ENCODE peak calls at places on chromosomes 11 and 22, in seven cellular contexts. X is SK-N-SH, F is upper lobe of right lung, Z is GM12865, I is A549, V is gastrocnemius medialis, A is lower lobe of right lung. K is an unnamed sample.

GRCh38 chr11:130159657-130160459 is at the start of gene ST14:
- DNase-seq in X (peak), F (peak), Z (no peak), I (no peak), V (no peak), A (peak), K (no peak)

GRCh38 chr22:48692734-48693376 is 1134.8 kb downstream of the BRD1 start:
- DNase-seq in X (no peak), F (no peak), Z (no peak), I (no peak), V (no peak), A (peak), K (no peak)

GRCh38 chr11:112216591-112217105 is 9.6 kb upstream of the PTS start:
- DNase-seq in X (no peak), F (no peak), Z (no peak), I (no peak), V (no peak), A (no peak), K (no peak)

GRCh38 chr11:125374398-125374797 is 121.7 kb downstream of the FEZ1 start:
- DNase-seq in X (no peak), F (no peak), Z (no peak), I (no peak), V (peak), A (no peak), K (no peak)

GRCh38 chr11:92979176-92979575 is 9.7 kb downstream of the MTNR1B start:
- DNase-seq in X (peak), F (no peak), Z (no peak), I (no peak), V (no peak), A (no peak), K (no peak)

GRCh38 chr11:7965386-7965785 is at the start of gene NLRP10:
- DNase-seq in X (no peak), F (no peak), Z (no peak), I (no peak), V (no peak), A (no peak), K (no peak)

GRCh38 chr11:129375731-129376657 is at the start of gene BARX2:
- DNase-seq in X (peak), F (peak), Z (no peak), I (no peak), V (no peak), A (peak), K (no peak)

GRCh38 chr11:92685049-92685448 is 284.4 kb upstream of the MTNR1B start:
- DNase-seq in X (peak), F (no peak), Z (no peak), I (no peak), V (no peak), A (no peak), K (no peak)

GRCh38 chr11:121927359-121927758 is 188.7 kb downstream of the BLID start:
- DNase-seq in X (no peak), F (no peak), Z (no peak), I (no peak), V (no peak), A (no peak), K (no peak)

GRCh38 chr11:43632171-43632570 is 48.4 kb upstream of the HSD17B12 start:
- DNase-seq in X (no peak), F (no peak), Z (no peak), I (no peak), V (no peak), A (no peak), K (no peak)

GRCh38 chr11:26551186-26551801 is 20.8 kb downstream of the MUC15 start:
- DNase-seq in X (no peak), F (no peak), Z (no peak), I (no peak), V (no peak), A (no peak), K (no peak)

GRCh38 chr11:111530091-111530490 is 10.4 kb upstream of the LAYN start:
- DNase-seq in X (no peak), F (no peak), Z (no peak), I (no peak), V (no peak), A (no peak), K (no peak)

GRCh38 chr11:43950323-43950855 is 8.0 kb downstream of the C11orf96 start:
- DNase-seq in X (no peak), F (no peak), Z (no peak), I (no peak), V (no peak), A (no peak), K (no peak)

GRCh38 chr22:32106930-32107329 is 52.2 kb downstream of the C22orf42 start:
- DNase-seq in X (no peak), F (no peak), Z (peak), I (no peak), V (no peak), A (no peak), K (no peak)

DNA sequence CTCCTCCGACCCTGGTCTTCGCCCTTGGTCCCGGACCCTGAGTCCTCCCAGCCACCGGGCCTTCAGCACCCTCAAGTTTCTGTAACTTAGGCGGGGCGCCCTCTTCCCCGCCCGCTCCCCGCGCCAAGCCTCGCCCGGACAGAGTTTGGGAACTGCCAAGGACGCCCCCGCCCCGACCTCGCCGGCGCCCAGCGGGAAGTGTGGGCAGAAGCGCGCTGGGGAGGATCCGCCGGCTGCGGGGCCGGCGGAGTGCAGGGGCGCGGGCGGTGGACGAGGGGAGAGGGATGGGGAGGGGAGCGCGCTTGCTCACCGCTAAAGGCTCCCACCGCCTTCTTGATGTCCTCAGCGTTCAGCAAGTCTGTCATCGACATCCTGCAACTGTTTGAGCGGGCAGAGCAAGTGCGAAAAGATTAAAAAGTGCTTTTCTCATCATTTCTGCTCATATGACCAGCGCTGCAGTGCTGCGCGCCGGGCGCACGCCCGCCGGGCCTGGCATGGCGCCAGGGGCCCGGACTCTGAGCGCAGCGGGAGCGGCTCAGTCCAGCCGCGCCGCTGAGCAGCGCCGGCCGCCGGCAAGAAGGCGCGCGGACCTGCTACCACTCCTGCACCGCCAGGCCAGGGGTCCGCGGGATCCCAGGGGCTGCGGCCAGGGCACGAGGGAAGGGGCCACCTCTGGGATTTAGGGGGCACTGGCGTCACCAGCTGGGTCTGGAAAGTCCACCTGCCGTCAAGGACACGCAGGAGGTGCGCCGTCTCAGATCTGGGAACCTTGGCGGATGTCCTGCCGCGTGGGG is at the start of gene PVALB:
- DNase-seq in X (peak), F (no peak), Z (no peak), I (peak), V (no peak), A (peak), K (no peak)
- H3K4me3 ChIP-seq in X (peak), F (peak), Z (no peak), I (peak), V (peak), A (peak), K (no peak)

GRCh38 chr22:35334010-35334409 is 34.3 kb downstream of the TOM1 start:
- DNase-seq in X (no peak), F (no peak), Z (no peak), I (no peak), V (no peak), A (no peak), K (no peak)

GRCh38 chr22:35337932-35338331 is 38.2 kb downstream of the TOM1 start:
- DNase-seq in X (no peak), F (no peak), Z (peak), I (no peak), V (no peak), A (no peak), K (no peak)

GRCh38 chr22:35333220-35333619 is 33.5 kb downstream of the TOM1 start:
- DNase-seq in X (no peak), F (no peak), Z (no peak), I (no peak), V (no peak), A (no peak), K (no peak)

GRCh38 chr22:35335468-35335867 is 35.8 kb downstream of the TOM1 start:
- DNase-seq in X (peak), F (no peak), Z (no peak), I (no peak), V (no peak), A (no peak), K (no peak)

DNA sequence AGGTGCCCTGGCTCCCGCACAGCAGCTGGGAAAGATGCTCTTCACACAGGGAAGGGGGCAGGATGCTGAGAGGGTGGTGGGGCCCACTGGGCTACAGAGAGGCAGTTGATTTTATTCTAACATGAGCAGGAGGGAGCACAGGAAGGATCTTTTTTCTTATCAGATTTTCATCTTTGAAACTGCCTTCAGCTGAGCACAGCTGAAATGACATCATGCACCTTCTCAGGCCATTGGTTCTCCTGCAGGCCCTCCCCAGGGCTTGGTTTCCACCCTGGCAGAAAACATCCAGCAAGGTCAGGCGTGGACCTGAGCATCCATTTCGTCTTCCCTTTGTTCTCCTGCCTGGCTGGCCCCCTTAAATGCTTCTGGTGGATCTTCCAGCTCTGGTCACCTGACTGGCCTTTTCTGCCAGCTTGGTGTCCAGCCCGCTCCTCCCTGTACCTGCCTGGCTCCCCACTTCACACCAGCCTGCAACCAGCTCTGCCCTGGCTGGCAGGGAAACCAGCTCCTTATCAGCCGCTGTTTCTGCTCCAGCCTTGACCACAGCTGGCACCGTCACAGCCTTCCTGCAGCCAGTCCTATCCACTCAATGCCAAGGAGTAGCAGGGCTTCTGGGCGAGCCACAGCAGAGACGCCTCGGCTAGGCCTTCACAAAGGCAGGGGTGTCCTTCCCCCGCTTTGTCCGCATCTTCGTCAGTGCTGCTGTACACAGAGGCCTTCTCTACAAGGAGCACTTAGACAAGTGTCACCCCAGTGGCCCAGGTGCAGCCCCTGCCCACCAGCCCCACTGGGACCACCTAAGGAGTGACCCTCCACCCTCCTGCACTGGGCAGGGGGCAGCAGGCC is 36.5 kb downstream of the TOM1 start:
- DNase-seq in X (peak), F (no peak), Z (no peak), I (no peak), V (no peak), A (no peak), K (no peak)
- TF ChIP-seq CTCF in X (no peak), F (no peak), Z (no peak), I (no peak), V (no peak), A (no peak), K (no peak)

GRCh38 chr11:76143274-76143673 is 63.0 kb downstream of the WNT11 start:
- DNase-seq in X (no peak), F (no peak), Z (no peak), I (no peak), V (no peak), A (no peak), K (no peak)
- H3K4me3 ChIP-seq in X (no peak), F (no peak), Z (no peak), I (no peak), V (no peak), A (no peak), K (no peak)

GRCh38 chr11:55714982-55715888 is 53.2 kb downstream of the OR4C6 start:
- DNase-seq in X (peak), F (no peak), Z (peak), I (no peak), V (no peak), A (no peak), K (no peak)
- TF ChIP-seq CTCF in X (peak), F (peak), Z (peak), I (no peak), V (no peak), A (peak), K (peak)

DNA sequence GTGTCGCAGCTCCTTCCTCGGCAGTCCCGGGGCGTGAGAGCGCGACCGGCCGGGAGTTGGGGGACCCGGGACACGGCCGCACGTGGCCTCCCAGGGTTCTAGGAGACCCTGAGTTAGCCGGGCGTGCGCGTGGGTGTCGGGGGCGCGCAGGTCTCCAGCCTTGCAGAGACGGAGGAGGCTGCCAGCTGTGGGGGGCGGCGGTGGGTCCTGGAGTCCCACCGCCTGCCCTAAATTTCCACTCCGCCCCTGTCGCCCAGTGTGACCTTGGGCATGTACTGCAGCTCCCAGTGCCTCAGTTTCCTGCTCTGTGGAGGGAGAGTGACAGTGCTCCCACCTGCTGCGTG is 18.8 kb downstream of the RRP7A start:
- DNase-seq in X (no peak), F (peak), Z (no peak), I (no peak), V (no peak), A (no peak), K (no peak)
- H3K4me3 ChIP-seq in X (peak), F (peak), Z (peak), I (peak), V (peak), A (peak), K (peak)